ENCODE peak calls at places on chromosomes 4 and X, in five cellular contexts. One of them, this sample, is unnamed.

GRCh38 chrX:40646489-40647306 is 663 bp downstream of the CXorf38 start:
- DNase-seq in IMR-90: peak
- DNase-seq in mesenchymal stem cell: peak
- DNase-seq in H9: no peak
- DNase-seq in neuronal stem cell: peak
- DNase-seq in this sample: peak

GRCh38 chrX:153981771-153982533 is 9.4 kb downstream of the TMEM187 start:
- DNase-seq in H9: no peak
- DNase-seq in neuronal stem cell: no peak
- DNase-seq in mesenchymal stem cell: no peak
- DNase-seq in IMR-90: no peak
- DNase-seq in this sample: no peak

GRCh38 chr4:6937748-6938147 is 28.1 kb downstream of the TBC1D14 start:
- DNase-seq in mesenchymal stem cell: no peak
- DNase-seq in H9: no peak
- DNase-seq in neuronal stem cell: no peak
- DNase-seq in IMR-90: no peak
- DNase-seq in this sample: no peak

GRCh38 chrX:71941771-71942170 is 31.1 kb downstream of the NHSL2 start:
- DNase-seq in IMR-90: peak
- DNase-seq in mesenchymal stem cell: peak
- DNase-seq in H9: no peak
- DNase-seq in neuronal stem cell: no peak
- DNase-seq in this sample: peak

GRCh38 chr4:110107868-110108267 is 90.5 kb downstream of the ELOVL6 start:
- DNase-seq in mesenchymal stem cell: peak
- DNase-seq in H9: no peak
- DNase-seq in IMR-90: no peak
- DNase-seq in neuronal stem cell: no peak
- DNase-seq in this sample: no peak

GRCh38 chrX:154529206-154529612 is 13.2 kb upstream of the FAM3A start:
- DNase-seq in H9: no peak
- DNase-seq in mesenchymal stem cell: peak
- DNase-seq in neuronal stem cell: no peak
- DNase-seq in IMR-90: peak
- DNase-seq in this sample: no peak

GRCh38 chr4:102560743-102561341 is 59.7 kb downstream of the NFKB1 start:
- DNase-seq in H9: no peak
- DNase-seq in neuronal stem cell: no peak
- DNase-seq in IMR-90: no peak
- DNase-seq in mesenchymal stem cell: no peak
- DNase-seq in this sample: no peak

GRCh38 chr4:78432896-78433295 is 118.7 kb upstream of the ANXA3 start:
- DNase-seq in mesenchymal stem cell: peak
- DNase-seq in neuronal stem cell: no peak
- DNase-seq in IMR-90: peak
- DNase-seq in H9: no peak
- DNase-seq in this sample: peak

GRCh38 chr4:1416948-1417260 is 10.7 kb upstream of the NKX1-1 start:
- DNase-seq in IMR-90: no peak
- DNase-seq in H9: no peak
- DNase-seq in mesenchymal stem cell: no peak
- DNase-seq in neuronal stem cell: no peak
- DNase-seq in this sample: no peak

GRCh38 chrX:39857780-39858179 is 240.0 kb downstream of the BCOR start:
- DNase-seq in H9: no peak
- DNase-seq in mesenchymal stem cell: peak
- DNase-seq in IMR-90: no peak
- DNase-seq in neuronal stem cell: no peak
- DNase-seq in this sample: no peak

GRCh38 chrX:73268463-73268862 is 53.8 kb upstream of the NAP1L2 start:
- DNase-seq in mesenchymal stem cell: no peak
- DNase-seq in H9: no peak
- DNase-seq in neuronal stem cell: no peak
- DNase-seq in IMR-90: no peak
- DNase-seq in this sample: no peak

GRCh38 chr4:99058228-99058627 is 30.4 kb downstream of the ADH5 start:
- DNase-seq in neuronal stem cell: no peak
- DNase-seq in mesenchymal stem cell: no peak
- DNase-seq in H9: no peak
- DNase-seq in IMR-90: no peak
- DNase-seq in this sample: no peak

GRCh38 chr4:99054428-99054994 is 34.1 kb downstream of the ADH5 start:
- DNase-seq in neuronal stem cell: no peak
- DNase-seq in IMR-90: no peak
- DNase-seq in H9: no peak
- DNase-seq in mesenchymal stem cell: no peak
- DNase-seq in this sample: no peak

GRCh38 chr4:99062120-99062519 is 26.5 kb downstream of the ADH5 start:
- DNase-seq in IMR-90: peak
- DNase-seq in H9: no peak
- DNase-seq in mesenchymal stem cell: peak
- DNase-seq in neuronal stem cell: no peak
- DNase-seq in this sample: no peak

GRCh38 chr4:99061048-99061447 is 27.5 kb downstream of the ADH5 start:
- DNase-seq in neuronal stem cell: no peak
- DNase-seq in H9: no peak
- DNase-seq in mesenchymal stem cell: no peak
- DNase-seq in IMR-90: no peak
- DNase-seq in this sample: no peak

DNA sequence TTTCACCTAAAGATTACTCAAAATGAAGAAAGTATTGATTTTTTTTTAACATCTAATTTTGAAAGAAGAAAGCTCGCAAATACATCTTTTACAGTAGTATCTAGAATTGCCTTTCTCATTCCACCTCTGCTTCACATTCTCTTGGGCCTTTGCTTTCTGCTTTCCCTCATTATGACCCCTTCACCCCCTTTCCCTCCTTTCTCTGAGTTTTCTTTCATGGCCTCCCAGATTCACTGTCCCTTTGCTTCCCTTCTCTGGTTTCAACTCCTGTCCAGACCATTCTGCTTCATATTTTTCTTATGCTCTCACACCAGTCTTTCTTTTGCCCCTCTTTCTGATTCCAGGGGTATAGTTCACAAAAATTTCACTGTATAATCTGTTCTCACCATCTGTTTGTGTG is 29.0 kb downstream of the ADH5 start:
- DNase-seq in neuronal stem cell: no peak
- DNase-seq in IMR-90: no peak
- DNase-seq in H9: no peak
- DNase-seq in mesenchymal stem cell: no peak
- DNase-seq in this sample: no peak
- H2BK120ac ChIP-seq in neuronal stem cell: no peak
- H2BK120ac ChIP-seq in IMR-90: peak
- H2BK120ac ChIP-seq in H9: no peak
- H2BK120ac ChIP-seq in mesenchymal stem cell: no peak
- H2BK120ac ChIP-seq in this sample: no peak

GRCh38 chr4:73985528-73985852 is 2.5 kb downstream of the PPBP start:
- DNase-seq in H9: no peak
- DNase-seq in neuronal stem cell: no peak
- DNase-seq in IMR-90: no peak
- DNase-seq in mesenchymal stem cell: no peak
- DNase-seq in this sample: no peak

GRCh38 chr4:73989928-73990327 is 1.9 kb upstream of the PPBP start:
- DNase-seq in mesenchymal stem cell: no peak
- DNase-seq in H9: no peak
- DNase-seq in neuronal stem cell: no peak
- DNase-seq in IMR-90: no peak
- DNase-seq in this sample: no peak

GRCh38 chr4:73990988-73991883 is 3.2 kb upstream of the PPBP start:
- DNase-seq in H9: no peak
- DNase-seq in IMR-90: no peak
- DNase-seq in mesenchymal stem cell: no peak
- DNase-seq in neuronal stem cell: no peak
- DNase-seq in this sample: no peak

GRCh38 chr4:73989031-73989430 is 1.0 kb upstream of the PPBP start:
- DNase-seq in H9: no peak
- DNase-seq in mesenchymal stem cell: no peak
- DNase-seq in neuronal stem cell: no peak
- DNase-seq in IMR-90: no peak
- DNase-seq in this sample: no peak

DNA sequence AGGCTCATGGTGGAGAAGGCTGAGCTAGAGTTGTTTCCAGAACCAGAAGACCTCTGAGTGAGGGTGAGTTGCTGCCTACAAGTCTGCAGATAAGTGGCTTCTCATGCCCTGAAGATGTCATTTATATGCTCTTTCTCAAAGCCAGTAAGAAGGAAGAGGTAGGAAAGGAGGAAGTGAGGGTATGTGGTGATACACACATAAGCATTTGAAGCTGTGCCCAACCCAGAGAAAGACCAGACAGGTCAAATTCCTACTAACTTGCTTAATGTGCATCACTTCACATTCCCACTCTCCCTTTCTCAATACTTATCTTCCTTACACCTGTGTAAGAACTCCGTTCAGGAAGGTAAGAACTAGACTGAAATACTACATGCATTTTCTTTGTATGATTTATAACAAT is at the start of gene PPBP:
- DNase-seq in H9: no peak
- DNase-seq in neuronal stem cell: no peak
- DNase-seq in mesenchymal stem cell: no peak
- DNase-seq in IMR-90: no peak
- DNase-seq in this sample: no peak
- H2BK120ac ChIP-seq in H9: no peak
- H2BK120ac ChIP-seq in neuronal stem cell: no peak
- H2BK120ac ChIP-seq in mesenchymal stem cell: no peak
- H2BK120ac ChIP-seq in IMR-90: no peak
- H2BK120ac ChIP-seq in this sample: no peak

GRCh38 chr4:11615601-11616000 is 186.9 kb upstream of the HS3ST1 start:
- DNase-seq in IMR-90: no peak
- DNase-seq in neuronal stem cell: no peak
- DNase-seq in mesenchymal stem cell: no peak
- DNase-seq in H9: no peak
- DNase-seq in this sample: no peak
- H2BK120ac ChIP-seq in IMR-90: no peak
- H2BK120ac ChIP-seq in neuronal stem cell: no peak
- H2BK120ac ChIP-seq in mesenchymal stem cell: no peak
- H2BK120ac ChIP-seq in H9: no peak
- H2BK120ac ChIP-seq in this sample: no peak

DNA sequence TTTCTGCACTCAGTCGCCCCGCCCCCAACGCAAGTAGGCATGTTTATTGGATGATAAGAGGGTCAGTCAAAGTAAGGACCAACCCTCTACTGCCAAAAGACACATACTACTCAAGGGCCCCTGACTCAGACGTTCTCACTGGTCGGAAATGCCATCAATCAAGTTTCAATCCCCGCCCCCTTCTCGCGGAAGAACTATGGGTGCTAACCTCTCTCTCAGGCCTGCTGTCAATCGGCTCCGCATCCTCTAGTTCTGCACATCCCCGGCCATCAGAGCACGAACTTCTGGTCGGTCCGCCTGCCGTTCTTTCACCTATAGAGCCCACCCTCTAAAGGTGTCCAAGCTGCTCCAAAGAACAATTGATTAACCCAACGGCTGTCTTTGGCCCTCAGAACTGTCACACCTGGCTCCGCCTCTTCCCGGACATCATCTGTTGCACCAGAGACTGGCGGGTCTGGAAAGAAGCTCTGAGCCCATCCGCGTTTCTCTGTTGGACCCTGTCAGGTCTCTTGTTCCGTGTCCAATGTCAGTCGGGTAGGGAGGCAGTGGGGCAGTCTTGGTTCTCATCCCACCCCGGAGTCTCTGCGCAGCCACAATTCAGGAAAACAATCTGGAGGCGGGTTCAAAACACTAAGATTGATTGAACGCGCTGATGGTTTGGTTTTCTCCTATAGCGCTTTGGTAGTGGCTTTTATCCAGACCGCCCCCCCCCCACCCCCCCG is 15.2 kb downstream of the NDUFB11 start:
- DNase-seq in H9: peak
- DNase-seq in neuronal stem cell: peak
- DNase-seq in mesenchymal stem cell: peak
- DNase-seq in IMR-90: peak
- DNase-seq in this sample: peak
- H2BK120ac ChIP-seq in H9: no peak
- H2BK120ac ChIP-seq in neuronal stem cell: no peak
- H2BK120ac ChIP-seq in mesenchymal stem cell: no peak
- H2BK120ac ChIP-seq in IMR-90: peak
- H2BK120ac ChIP-seq in this sample: no peak

GRCh38 chr4:128347175-128347868 is 59.7 kb upstream of the PGRMC2 start:
- DNase-seq in H9: no peak
- DNase-seq in mesenchymal stem cell: peak
- DNase-seq in IMR-90: peak
- DNase-seq in neuronal stem cell: no peak
- DNase-seq in this sample: no peak
- H2BK120ac ChIP-seq in H9: no peak
- H2BK120ac ChIP-seq in mesenchymal stem cell: no peak
- H2BK120ac ChIP-seq in IMR-90: peak
- H2BK120ac ChIP-seq in neuronal stem cell: no peak
- H2BK120ac ChIP-seq in this sample: no peak

DNA sequence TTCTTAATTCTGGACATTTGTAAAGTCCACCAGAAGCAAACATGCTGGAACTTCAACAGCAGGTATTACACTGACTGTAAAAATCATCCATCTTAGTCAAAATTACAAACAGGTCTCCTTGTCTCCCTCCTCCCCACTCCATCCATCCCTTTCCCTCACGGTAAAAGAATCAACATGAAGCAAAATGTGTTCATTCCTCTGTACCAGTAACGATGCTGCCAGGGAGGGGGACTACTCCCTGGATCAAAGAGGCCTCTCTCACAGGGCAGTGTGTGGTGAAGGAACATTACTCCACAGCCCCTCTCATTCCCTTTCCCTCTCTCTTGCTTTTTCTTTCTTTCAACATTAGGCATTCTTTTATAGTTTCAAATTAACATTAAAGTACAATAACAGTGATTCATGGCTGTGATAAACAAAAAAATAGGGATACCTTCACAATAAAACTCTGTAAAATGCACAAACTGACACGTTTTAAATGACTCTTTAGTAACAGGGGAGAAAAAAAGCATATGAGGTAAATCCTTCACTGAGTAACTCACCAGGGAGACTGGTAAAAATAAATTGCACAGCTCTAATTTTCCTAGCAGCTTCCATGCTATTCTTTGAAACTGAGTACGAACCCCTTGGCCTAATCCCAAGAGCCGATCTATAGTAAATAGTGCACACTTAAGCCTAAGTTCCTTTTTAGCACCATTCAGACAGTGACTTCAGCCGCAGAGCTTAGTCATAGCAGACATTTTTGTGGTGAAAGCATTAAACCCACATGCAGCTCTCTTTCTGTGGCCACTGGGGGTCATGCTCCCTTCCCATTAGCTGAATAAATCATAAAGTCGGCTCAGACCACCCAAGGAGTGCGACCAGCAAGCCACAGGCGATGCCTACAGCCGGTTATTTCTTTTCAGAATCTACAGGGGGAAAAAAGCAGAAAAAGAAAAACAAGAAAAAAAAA is 215.6 kb upstream of the GYPA start:
- DNase-seq in neuronal stem cell: peak
- DNase-seq in mesenchymal stem cell: peak
- DNase-seq in IMR-90: peak
- DNase-seq in H9: peak
- DNase-seq in this sample: peak
- H2BK120ac ChIP-seq in neuronal stem cell: no peak
- H2BK120ac ChIP-seq in mesenchymal stem cell: no peak
- H2BK120ac ChIP-seq in IMR-90: no peak
- H2BK120ac ChIP-seq in H9: peak
- H2BK120ac ChIP-seq in this sample: peak

This sample was measured in mesendoderm.